ENCODE peak calls at places on chromosomes 16 and 17, in four cellular contexts. One of them, this sample, is unnamed.
A peak's percentile ranks its signal among the peaks of the same experiment; 100 is the strongest.

GRCh38 chr16:51637744-51638100 is 486.7 kb upstream of the SALL1 start:
- DNase-seq in H1: no peak
- DNase-seq in IMR-90: no peak
- DNase-seq in mesendoderm: no peak
- DNase-seq in this sample: no peak

GRCh38 chr17:10210151-10210574 is 11.8 kb upstream of the GAS7 start:
- DNase-seq in mesendoderm: peak; percentile 86
- DNase-seq in IMR-90: peak; percentile 58
- DNase-seq in H1: peak; percentile 31
- DNase-seq in this sample: peak; percentile 75

GRCh38 chr17:72598705-72599104 is 477.9 kb downstream of the SOX9 start:
- DNase-seq in IMR-90: no peak
- DNase-seq in mesendoderm: no peak
- DNase-seq in H1: no peak
- DNase-seq in this sample: no peak

GRCh38 chr17:751269-752001 is 629 bp downstream of the GEMIN4 start:
- DNase-seq in mesendoderm: no peak
- DNase-seq in IMR-90: peak; percentile 45
- DNase-seq in H1: no peak
- DNase-seq in this sample: no peak

GRCh38 chr16:57277586-57277985 is 6.9 kb downstream of the PLLP start:
- DNase-seq in mesendoderm: no peak
- DNase-seq in H1: no peak
- DNase-seq in IMR-90: peak; percentile 60
- DNase-seq in this sample: no peak

GRCh38 chr17:65387322-65387721 is 174.1 kb downstream of the AXIN2 start:
- DNase-seq in mesendoderm: no peak
- DNase-seq in H1: no peak
- DNase-seq in IMR-90: no peak
- DNase-seq in this sample: no peak

GRCh38 chr17:20063665-20064648 is 54.8 kb downstream of the SPECC1 start:
- DNase-seq in mesendoderm: no peak
- DNase-seq in H1: no peak
- DNase-seq in IMR-90: peak; percentile 87
- DNase-seq in this sample: peak; percentile 55

GRCh38 chr16:88940196-88941050 is 36.6 kb downstream of the CBFA2T3 start:
- DNase-seq in mesendoderm: no peak
- DNase-seq in IMR-90: no peak
- DNase-seq in H1: no peak
- DNase-seq in this sample: peak; percentile 58

GRCh38 chr16:4373356-4373908 is 1.8 kb downstream of the VASN start:
- DNase-seq in mesendoderm: no peak
- DNase-seq in IMR-90: no peak
- DNase-seq in H1: no peak
- DNase-seq in this sample: no peak

GRCh38 chr17:63479495-63480184 is 2.8 kb downstream of the ACE start:
- DNase-seq in mesendoderm: no peak
- DNase-seq in H1: no peak
- DNase-seq in IMR-90: no peak
- DNase-seq in this sample: no peak

GRCh38 chr17:29784661-29785060 is 145.4 kb downstream of the SSH2 start:
- DNase-seq in IMR-90: peak; percentile 50
- DNase-seq in H1: no peak
- DNase-seq in mesendoderm: peak; percentile 53
- DNase-seq in this sample: no peak

GRCh38 chr16:53769787-53770186 is 65.8 kb downstream of the FTO start:
- DNase-seq in IMR-90: no peak
- DNase-seq in mesendoderm: no peak
- DNase-seq in H1: no peak
- DNase-seq in this sample: no peak

GRCh38 chr16:53768167-53768566 is 64.2 kb downstream of the FTO start:
- DNase-seq in IMR-90: peak; percentile 41
- DNase-seq in H1: no peak
- DNase-seq in mesendoderm: no peak
- DNase-seq in this sample: no peak

GRCh38 chr16:53768593-53768992 is 64.6 kb downstream of the FTO start:
- DNase-seq in mesendoderm: no peak
- DNase-seq in IMR-90: peak; percentile 87
- DNase-seq in H1: no peak
- DNase-seq in this sample: no peak

GRCh38 chr16:53769185-53769584 is 65.2 kb downstream of the FTO start:
- DNase-seq in mesendoderm: no peak
- DNase-seq in H1: no peak
- DNase-seq in IMR-90: no peak
- DNase-seq in this sample: no peak

GRCh38 chr16:53766304-53767016 is 62.5 kb downstream of the FTO start:
- DNase-seq in IMR-90: peak; percentile 34
- DNase-seq in H1: no peak
- DNase-seq in mesendoderm: no peak
- DNase-seq in this sample: no peak
- H4K5ac ChIP-seq in IMR-90: no peak overlapping the region
- H4K5ac ChIP-seq in H1: no peak overlapping the region
- H4K5ac ChIP-seq in mesendoderm: no peak overlapping the region
- H4K5ac ChIP-seq in this sample: no peak overlapping the region

GRCh38 chr17:40539711-40540411 is 25.4 kb downstream of the CCR7 start:
- DNase-seq in H1: no peak
- DNase-seq in mesendoderm: peak; percentile 87
- DNase-seq in IMR-90: no peak
- DNase-seq in this sample: no peak

GRCh38 chr17:40538936-40539705 is 26.2 kb downstream of the CCR7 start:
- DNase-seq in H1: no peak
- DNase-seq in mesendoderm: peak; percentile 67
- DNase-seq in IMR-90: no peak
- DNase-seq in this sample: no peak

GRCh38 chr17:40541060-40541872 is 24.0 kb downstream of the CCR7 start:
- DNase-seq in IMR-90: no peak
- DNase-seq in H1: no peak
- DNase-seq in mesendoderm: no peak
- DNase-seq in this sample: no peak

GRCh38 chr17:40541873-40542561 is 23.3 kb downstream of the CCR7 start:
- DNase-seq in H1: no peak
- DNase-seq in IMR-90: no peak
- DNase-seq in mesendoderm: no peak
- DNase-seq in this sample: no peak

DNA sequence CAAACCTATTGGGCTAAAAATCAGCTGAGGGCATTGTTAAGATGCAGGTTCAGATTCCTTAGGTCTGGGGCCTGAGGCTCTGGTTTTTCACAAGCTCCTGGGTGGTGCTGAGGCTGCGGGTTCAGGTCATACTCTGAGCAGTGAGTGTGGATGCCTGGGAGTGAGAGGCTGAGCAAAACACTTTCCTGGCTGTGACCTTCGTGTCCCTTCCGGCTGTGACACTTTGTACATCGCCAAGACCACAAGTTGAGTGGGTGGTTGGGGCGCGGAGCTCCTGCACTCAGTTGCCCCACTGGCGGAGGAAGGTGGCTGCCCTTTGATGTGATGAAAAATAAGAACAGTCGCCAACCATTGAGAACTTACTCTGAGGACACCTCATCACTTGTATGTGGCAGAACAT is 24.8 kb downstream of the CCR7 start:
- DNase-seq in IMR-90: no peak
- DNase-seq in mesendoderm: peak; percentile 44
- DNase-seq in H1: no peak
- DNase-seq in this sample: no peak
- H3K27ac ChIP-seq in IMR-90: peak overlapping the region; percentile 95
- H3K27ac ChIP-seq in mesendoderm: no peak overlapping the region
- H3K27ac ChIP-seq in H1: no peak overlapping the region
- H3K27ac ChIP-seq in this sample: no peak overlapping the region

GRCh38 chr16:17133851-17134250 is 336.9 kb downstream of the XYLT1 start:
- DNase-seq in IMR-90: no peak
- DNase-seq in mesendoderm: no peak
- DNase-seq in H1: no peak
- DNase-seq in this sample: no peak

GRCh38 chr16:17134586-17134985 is 336.2 kb downstream of the XYLT1 start:
- DNase-seq in IMR-90: no peak
- DNase-seq in mesendoderm: no peak
- DNase-seq in H1: no peak
- DNase-seq in this sample: no peak

GRCh38 chr16:17129971-17130370 is 340.8 kb downstream of the XYLT1 start:
- DNase-seq in H1: no peak
- DNase-seq in mesendoderm: no peak
- DNase-seq in IMR-90: no peak
- DNase-seq in this sample: no peak

GRCh38 chr16:17130733-17131132 is 340.0 kb downstream of the XYLT1 start:
- DNase-seq in H1: no peak
- DNase-seq in IMR-90: no peak
- DNase-seq in mesendoderm: no peak
- DNase-seq in this sample: no peak

GRCh38 chr16:17131351-17131750 is 339.4 kb downstream of the XYLT1 start:
- DNase-seq in IMR-90: no peak
- DNase-seq in mesendoderm: peak; percentile 17
- DNase-seq in H1: no peak
- DNase-seq in this sample: no peak
- H2AK5ac ChIP-seq in IMR-90: no peak overlapping the region
- H2AK5ac ChIP-seq in mesendoderm: no peak overlapping the region
- H2AK5ac ChIP-seq in H1: no peak overlapping the region
- H2AK5ac ChIP-seq in this sample: no peak overlapping the region

DNA sequence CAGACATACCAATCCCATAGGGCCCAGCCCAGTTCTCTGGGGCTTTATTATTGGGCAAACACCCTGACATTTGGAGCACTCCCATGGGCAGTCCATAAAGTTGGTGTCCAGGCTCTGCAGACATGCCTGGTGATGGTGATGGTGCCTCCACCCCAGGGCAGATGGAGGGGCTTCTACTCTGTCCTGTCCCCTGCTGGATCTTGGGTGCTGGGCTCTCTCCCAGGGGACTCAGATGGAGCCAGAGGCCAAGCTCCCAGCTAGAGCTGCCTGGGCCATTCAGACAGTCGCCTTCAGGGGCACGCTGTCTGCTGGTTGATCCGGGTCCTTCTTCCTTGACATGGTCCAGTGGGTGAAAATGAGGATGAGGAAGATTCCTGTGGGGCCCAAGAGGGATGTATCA is 10.6 kb downstream of the CDH16 start:
- DNase-seq in mesendoderm: no peak
- DNase-seq in H1: no peak
- DNase-seq in IMR-90: no peak
- DNase-seq in this sample: no peak
- H4K5ac ChIP-seq in mesendoderm: no peak overlapping the region
- H4K5ac ChIP-seq in H1: no peak overlapping the region
- H4K5ac ChIP-seq in IMR-90: no peak overlapping the region
- H4K5ac ChIP-seq in this sample: no peak overlapping the region

DNA sequence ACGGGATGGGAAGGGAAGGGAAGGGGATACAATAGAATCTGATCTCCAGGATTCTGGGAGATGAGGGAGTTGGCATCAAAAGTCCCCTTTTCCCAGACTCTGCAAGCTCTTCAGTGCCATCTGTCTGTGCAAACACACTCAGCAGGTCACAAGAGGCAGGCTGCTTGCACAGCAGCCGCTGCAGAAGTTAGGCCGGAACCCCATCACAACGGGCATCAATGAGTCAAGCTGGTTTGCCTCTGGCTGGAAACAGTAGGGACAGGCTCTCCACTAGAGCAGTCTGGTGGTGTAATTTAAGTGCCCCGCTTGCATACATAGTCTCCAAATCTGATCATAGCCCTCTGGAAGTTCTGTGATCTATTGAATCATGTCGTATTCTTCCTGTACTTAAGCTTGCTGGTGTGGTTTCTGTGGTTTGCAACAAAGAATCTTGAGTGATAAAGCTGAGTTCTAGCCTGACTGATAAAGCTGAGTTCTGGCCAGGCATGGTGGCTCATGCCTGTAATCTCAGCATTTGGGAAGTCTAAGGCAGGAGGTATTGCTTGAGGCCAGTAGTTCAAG is 33.7 kb upstream of the KDM8 start:
- DNase-seq in IMR-90: peak; percentile 89
- DNase-seq in H1: no peak
- DNase-seq in mesendoderm: peak; percentile 44
- DNase-seq in this sample: peak; percentile 40
- H3K27ac ChIP-seq in IMR-90: no peak overlapping the region
- H3K27ac ChIP-seq in H1: no peak overlapping the region
- H3K27ac ChIP-seq in mesendoderm: no peak overlapping the region
- H3K27ac ChIP-seq in this sample: no peak overlapping the region

GRCh38 chr17:2092253-2092652 is 37.4 kb downstream of the HIC1 start:
- DNase-seq in H1: no peak
- DNase-seq in IMR-90: no peak
- DNase-seq in mesendoderm: peak; percentile 50
- DNase-seq in this sample: peak; percentile 59
- H2AK5ac ChIP-seq in H1: peak overlapping the region; percentile 15
- H2AK5ac ChIP-seq in IMR-90: peak overlapping the region; percentile 87
- H2AK5ac ChIP-seq in mesendoderm: no peak overlapping the region
- H2AK5ac ChIP-seq in this sample: no peak overlapping the region